ENCODE peak calls at places on chromosome 18, in six cellular contexts. One of them, this sample, is unnamed.
A peak's percentile ranks its signal among the peaks of the same experiment; 100 is the strongest.

GRCh38 chr18:31649449-31649848 is 34.9 kb downstream of the B4GALT6 start:
- DNase-seq in activated naive CD8-positive, alpha-beta T cell treated with anti-CD3 and anti-CD28 coated beads, Interleukin-2, amount 50 U/mL, for 16 hours: no peak
- DNase-seq in NCI-H1092 treated with DMSO at 0.1 percent for 48 hours: no peak
- DNase-seq in activated CD8-positive, alpha-beta memory T cell treated with anti-CD3 and anti-CD28 coated beads for 24 hours: no peak
- DNase-seq in hepatic stellate cell: no peak
- DNase-seq in esophagus squamous epithelium: no peak
- DNase-seq in this sample: no peak

GRCh38 chr18:73646772-73647171 is 500.9 kb downstream of the FBXO15 start:
- DNase-seq in activated CD8-positive, alpha-beta memory T cell treated with anti-CD3 and anti-CD28 coated beads for 24 hours: no peak
- DNase-seq in esophagus squamous epithelium: no peak
- DNase-seq in activated naive CD8-positive, alpha-beta T cell treated with anti-CD3 and anti-CD28 coated beads, Interleukin-2, amount 50 U/mL, for 16 hours: no peak
- DNase-seq in NCI-H1092 treated with DMSO at 0.1 percent for 48 hours: no peak
- DNase-seq in hepatic stellate cell: no peak
- DNase-seq in this sample: no peak

GRCh38 chr18:23068692-23069305 is 66.5 kb upstream of the CABLES1 start:
- DNase-seq in hepatic stellate cell: no peak
- DNase-seq in esophagus squamous epithelium: no peak
- DNase-seq in activated naive CD8-positive, alpha-beta T cell treated with anti-CD3 and anti-CD28 coated beads, Interleukin-2, amount 50 U/mL, for 16 hours: no peak
- DNase-seq in NCI-H1092 treated with DMSO at 0.1 percent for 48 hours: no peak
- DNase-seq in activated CD8-positive, alpha-beta memory T cell treated with anti-CD3 and anti-CD28 coated beads for 24 hours: no peak
- DNase-seq in this sample: no peak

GRCh38 chr18:28666216-28666615 is 489.3 kb upstream of the CDH2 start:
- DNase-seq in hepatic stellate cell: no peak
- DNase-seq in NCI-H1092 treated with DMSO at 0.1 percent for 48 hours: no peak
- DNase-seq in esophagus squamous epithelium: no peak
- DNase-seq in activated CD8-positive, alpha-beta memory T cell treated with anti-CD3 and anti-CD28 coated beads for 24 hours: no peak
- DNase-seq in activated naive CD8-positive, alpha-beta T cell treated with anti-CD3 and anti-CD28 coated beads, Interleukin-2, amount 50 U/mL, for 16 hours: no peak
- DNase-seq in this sample: no peak

GRCh38 chr18:34993289-34993688 is 47.9 kb upstream of the MAPRE2 start:
- DNase-seq in activated naive CD8-positive, alpha-beta T cell treated with anti-CD3 and anti-CD28 coated beads, Interleukin-2, amount 50 U/mL, for 16 hours: no peak
- DNase-seq in NCI-H1092 treated with DMSO at 0.1 percent for 48 hours: no peak
- DNase-seq in esophagus squamous epithelium: no peak
- DNase-seq in activated CD8-positive, alpha-beta memory T cell treated with anti-CD3 and anti-CD28 coated beads for 24 hours: no peak
- DNase-seq in hepatic stellate cell: no peak
- DNase-seq in this sample: no peak

GRCh38 chr18:68925268-68925667 is 127.4 kb downstream of the CCDC102B start:
- DNase-seq in activated naive CD8-positive, alpha-beta T cell treated with anti-CD3 and anti-CD28 coated beads, Interleukin-2, amount 50 U/mL, for 16 hours: no peak
- DNase-seq in activated CD8-positive, alpha-beta memory T cell treated with anti-CD3 and anti-CD28 coated beads for 24 hours: no peak
- DNase-seq in NCI-H1092 treated with DMSO at 0.1 percent for 48 hours: no peak
- DNase-seq in hepatic stellate cell: no peak
- DNase-seq in esophagus squamous epithelium: no peak
- DNase-seq in this sample: no peak

GRCh38 chr18:39969813-39970494 is 1985.1 kb upstream of the PIK3C3 start:
- DNase-seq in hepatic stellate cell: no peak
- DNase-seq in NCI-H1092 treated with DMSO at 0.1 percent for 48 hours: no peak
- DNase-seq in activated CD8-positive, alpha-beta memory T cell treated with anti-CD3 and anti-CD28 coated beads for 24 hours: no peak
- DNase-seq in activated naive CD8-positive, alpha-beta T cell treated with anti-CD3 and anti-CD28 coated beads, Interleukin-2, amount 50 U/mL, for 16 hours: no peak
- DNase-seq in esophagus squamous epithelium: no peak
- DNase-seq in this sample: no peak

GRCh38 chr18:74522635-74523548 is 11.4 kb upstream of the CNDP1 start:
- DNase-seq in activated CD8-positive, alpha-beta memory T cell treated with anti-CD3 and anti-CD28 coated beads for 24 hours: no peak
- DNase-seq in activated naive CD8-positive, alpha-beta T cell treated with anti-CD3 and anti-CD28 coated beads, Interleukin-2, amount 50 U/mL, for 16 hours: no peak
- DNase-seq in NCI-H1092 treated with DMSO at 0.1 percent for 48 hours: peak; percentile 17
- DNase-seq in hepatic stellate cell: no peak
- DNase-seq in esophagus squamous epithelium: no peak
- DNase-seq in this sample: peak; percentile 54

GRCh38 chr18:52766002-52766540 is 426.1 kb downstream of the DCC start:
- DNase-seq in activated naive CD8-positive, alpha-beta T cell treated with anti-CD3 and anti-CD28 coated beads, Interleukin-2, amount 50 U/mL, for 16 hours: no peak
- DNase-seq in NCI-H1092 treated with DMSO at 0.1 percent for 48 hours: no peak
- DNase-seq in esophagus squamous epithelium: no peak
- DNase-seq in activated CD8-positive, alpha-beta memory T cell treated with anti-CD3 and anti-CD28 coated beads for 24 hours: no peak
- DNase-seq in hepatic stellate cell: no peak
- DNase-seq in this sample: no peak

GRCh38 chr18:8830067-8831060 is 125.0 kb downstream of the MTCL1 start:
- DNase-seq in hepatic stellate cell: no peak
- DNase-seq in NCI-H1092 treated with DMSO at 0.1 percent for 48 hours: no peak
- DNase-seq in activated naive CD8-positive, alpha-beta T cell treated with anti-CD3 and anti-CD28 coated beads, Interleukin-2, amount 50 U/mL, for 16 hours: no peak
- DNase-seq in activated CD8-positive, alpha-beta memory T cell treated with anti-CD3 and anti-CD28 coated beads for 24 hours: no peak
- DNase-seq in esophagus squamous epithelium: no peak
- DNase-seq in this sample: no peak

GRCh38 chr18:22195052-22195451 is 25.7 kb downstream of the GATA6 start:
- DNase-seq in hepatic stellate cell: no peak
- DNase-seq in NCI-H1092 treated with DMSO at 0.1 percent for 48 hours: no peak
- DNase-seq in activated CD8-positive, alpha-beta memory T cell treated with anti-CD3 and anti-CD28 coated beads for 24 hours: no peak
- DNase-seq in esophagus squamous epithelium: no peak
- DNase-seq in activated naive CD8-positive, alpha-beta T cell treated with anti-CD3 and anti-CD28 coated beads, Interleukin-2, amount 50 U/mL, for 16 hours: no peak
- DNase-seq in this sample: no peak

GRCh38 chr18:50297621-50298442 is 10.3 kb upstream of the CXXC1 start:
- DNase-seq in activated naive CD8-positive, alpha-beta T cell treated with anti-CD3 and anti-CD28 coated beads, Interleukin-2, amount 50 U/mL, for 16 hours: peak; percentile 35
- DNase-seq in NCI-H1092 treated with DMSO at 0.1 percent for 48 hours: peak; percentile 51
- DNase-seq in activated CD8-positive, alpha-beta memory T cell treated with anti-CD3 and anti-CD28 coated beads for 24 hours: peak; percentile 84
- DNase-seq in hepatic stellate cell: peak; percentile 68
- DNase-seq in esophagus squamous epithelium: peak; percentile 32
- DNase-seq in this sample: peak; percentile 34

GRCh38 chr18:48105317-48105716 is 174.9 kb upstream of the SMAD2 start:
- DNase-seq in activated CD8-positive, alpha-beta memory T cell treated with anti-CD3 and anti-CD28 coated beads for 24 hours: no peak
- DNase-seq in hepatic stellate cell: no peak
- DNase-seq in esophagus squamous epithelium: no peak
- DNase-seq in NCI-H1092 treated with DMSO at 0.1 percent for 48 hours: no peak
- DNase-seq in activated naive CD8-positive, alpha-beta T cell treated with anti-CD3 and anti-CD28 coated beads, Interleukin-2, amount 50 U/mL, for 16 hours: no peak
- DNase-seq in this sample: no peak

GRCh38 chr18:62881509-62882016 is 166.2 kb downstream of the PHLPP1 start:
- DNase-seq in NCI-H1092 treated with DMSO at 0.1 percent for 48 hours: peak; percentile 89
- DNase-seq in hepatic stellate cell: peak; percentile 78
- DNase-seq in esophagus squamous epithelium: no peak
- DNase-seq in activated naive CD8-positive, alpha-beta T cell treated with anti-CD3 and anti-CD28 coated beads, Interleukin-2, amount 50 U/mL, for 16 hours: no peak
- DNase-seq in activated CD8-positive, alpha-beta memory T cell treated with anti-CD3 and anti-CD28 coated beads for 24 hours: no peak
- DNase-seq in this sample: peak; percentile 89

GRCh38 chr18:10225300-10225699 is 229.1 kb upstream of the APCDD1 start:
- DNase-seq in activated CD8-positive, alpha-beta memory T cell treated with anti-CD3 and anti-CD28 coated beads for 24 hours: no peak
- DNase-seq in activated naive CD8-positive, alpha-beta T cell treated with anti-CD3 and anti-CD28 coated beads, Interleukin-2, amount 50 U/mL, for 16 hours: no peak
- DNase-seq in esophagus squamous epithelium: no peak
- DNase-seq in NCI-H1092 treated with DMSO at 0.1 percent for 48 hours: no peak
- DNase-seq in hepatic stellate cell: no peak
- DNase-seq in this sample: no peak

GRCh38 chr18:26407721-26408601 is 140.4 kb downstream of the KCTD1 start:
- DNase-seq in hepatic stellate cell: no peak
- DNase-seq in activated naive CD8-positive, alpha-beta T cell treated with anti-CD3 and anti-CD28 coated beads, Interleukin-2, amount 50 U/mL, for 16 hours: no peak
- DNase-seq in NCI-H1092 treated with DMSO at 0.1 percent for 48 hours: no peak
- DNase-seq in esophagus squamous epithelium: no peak
- DNase-seq in activated CD8-positive, alpha-beta memory T cell treated with anti-CD3 and anti-CD28 coated beads for 24 hours: no peak
- DNase-seq in this sample: no peak

GRCh38 chr18:3086865-3087264 is 73.9 kb upstream of the LPIN2 start:
- DNase-seq in hepatic stellate cell: no peak
- DNase-seq in activated naive CD8-positive, alpha-beta T cell treated with anti-CD3 and anti-CD28 coated beads, Interleukin-2, amount 50 U/mL, for 16 hours: no peak
- DNase-seq in NCI-H1092 treated with DMSO at 0.1 percent for 48 hours: no peak
- DNase-seq in esophagus squamous epithelium: no peak
- DNase-seq in activated CD8-positive, alpha-beta memory T cell treated with anti-CD3 and anti-CD28 coated beads for 24 hours: no peak
- DNase-seq in this sample: no peak

GRCh38 chr18:12540751-12541150 is 117.2 kb downstream of the SPIRE1 start:
- DNase-seq in activated naive CD8-positive, alpha-beta T cell treated with anti-CD3 and anti-CD28 coated beads, Interleukin-2, amount 50 U/mL, for 16 hours: no peak
- DNase-seq in esophagus squamous epithelium: no peak
- DNase-seq in NCI-H1092 treated with DMSO at 0.1 percent for 48 hours: no peak
- DNase-seq in activated CD8-positive, alpha-beta memory T cell treated with anti-CD3 and anti-CD28 coated beads for 24 hours: no peak
- DNase-seq in hepatic stellate cell: no peak
- DNase-seq in this sample: no peak

GRCh38 chr18:71398530-71398929 is 1109.7 kb downstream of the SOCS6 start:
- DNase-seq in NCI-H1092 treated with DMSO at 0.1 percent for 48 hours: peak; percentile 82
- DNase-seq in activated CD8-positive, alpha-beta memory T cell treated with anti-CD3 and anti-CD28 coated beads for 24 hours: no peak
- DNase-seq in esophagus squamous epithelium: no peak
- DNase-seq in hepatic stellate cell: no peak
- DNase-seq in activated naive CD8-positive, alpha-beta T cell treated with anti-CD3 and anti-CD28 coated beads, Interleukin-2, amount 50 U/mL, for 16 hours: no peak
- DNase-seq in this sample: no peak

This sample was measured in DMS79 treated with DMSO at 0.1 percent for 48 hours.